ENCODE peak calls at places on chromosome 2, in seven cellular contexts. P, D, F, X, Q, V and Z are unnamed samples.
A peak's percentile ranks its signal among the peaks of the same experiment; 100 is the strongest.

GRCh38 chr2:69022548-69022947 is 9.6 kb downstream of the ANTXR1 start:
- DNase-seq in X (no peak), F (no peak), P (peak; percentile 55), V (no peak), Q (no peak), D (no peak), Z (peak; percentile 45)

GRCh38 chr2:18959952-18960717 is 370.8 kb upstream of the NT5C1B start:
- DNase-seq in V (no peak), P (no peak), F (no peak), X (no peak), Q (no peak), D (no peak), Z (no peak)

GRCh38 chr2:241308267-241308666 is 7.2 kb downstream of the HDLBP start:
- DNase-seq in P (no peak), F (no peak), Q (no peak), D (no peak), V (no peak), X (no peak), Z (no peak)

GRCh38 chr2:23622966-23623665 is 238.1 kb downstream of the KLHL29 start:
- DNase-seq in D (no peak), F (no peak), X (peak; percentile 57), P (no peak), Q (no peak), V (no peak), Z (no peak)

GRCh38 chr2:98912221-98912851 is 23.7 kb downstream of the CRACDL start:
- DNase-seq in Q (peak; percentile 73), F (no peak), D (no peak), V (peak; percentile 66), X (peak; percentile 65), P (peak; percentile 51), Z (no peak)

GRCh38 chr2:118065927-118066326 is 22.3 kb upstream of the INSIG2 start:
- DNase-seq in D (no peak), Q (no peak), P (no peak), V (no peak), X (no peak), F (no peak), Z (no peak)

GRCh38 chr2:157903051-157903625 is 27.0 kb upstream of the ACVR1 start:
- DNase-seq in X (no peak), V (no peak), P (no peak), Q (no peak), D (no peak), F (no peak), Z (no peak)

GRCh38 chr2:108315408-108316193 is 26.9 kb downstream of the SULT1C2 start:
- DNase-seq in P (no peak), F (no peak), Q (no peak), V (no peak), D (no peak), X (no peak), Z (no peak)

GRCh38 chr2:222837643-222838056 is 23.2 kb upstream of the ACSL3 start:
- DNase-seq in V (no peak), F (no peak), Q (no peak), D (no peak), P (peak; percentile 72), X (no peak), Z (no peak)

GRCh38 chr2:148172131-148172753 is 151.4 kb downstream of the MBD5 start:
- DNase-seq in X (no peak), V (no peak), F (no peak), Q (peak; percentile 9), D (no peak), P (no peak), Z (no peak)

GRCh38 chr2:222319576-222320440 is 21.0 kb upstream of the PAX3 start:
- DNase-seq in F (no peak), X (no peak), P (peak; percentile 39), D (no peak), V (no peak), Q (no peak), Z (no peak)

GRCh38 chr2:10235099-10235908 is 67.4 kb upstream of the HPCAL1 start:
- DNase-seq in D (no peak), V (no peak), F (no peak), X (peak; percentile 50), Q (no peak), P (no peak), Z (no peak)

GRCh38 chr2:85972355-85972754 is 83.6 kb upstream of the ST3GAL5 start:
- DNase-seq in X (no peak), F (no peak), D (no peak), P (no peak), Q (no peak), V (no peak), Z (no peak)

GRCh38 chr2:102258386-102259074 is 52.8 kb upstream of the IL1RL1 start:
- DNase-seq in Q (no peak), F (no peak), V (no peak), P (peak; percentile 40), X (no peak), D (no peak), Z (peak; percentile 17)

GRCh38 chr2:66189598-66189997 is 245.3 kb upstream of the MEIS1 start:
- DNase-seq in F (no peak), Q (no peak), D (no peak), P (no peak), X (no peak), V (no peak), Z (no peak)

GRCh38 chr2:9844036-9844483 is 786 bp downstream of the TAF1B start:
- DNase-seq in V (no peak), P (peak; percentile 57), D (no peak), Q (no peak), X (no peak), F (no peak), Z (no peak)

GRCh38 chr2:220533485-220533884 is 906.1 kb downstream of the SLC4A3 start:
- DNase-seq in Q (no peak), X (no peak), P (peak; percentile 68), V (no peak), F (peak; percentile 5), D (no peak), Z (no peak)

GRCh38 chr2:162917626-162918025 is 79.1 kb upstream of the KCNH7 start:
- DNase-seq in X (no peak), D (no peak), Q (no peak), V (no peak), F (no peak), P (no peak), Z (no peak)

GRCh38 chr2:129708221-129708967 is 271.1 kb upstream of the RAB6C start:
- DNase-seq in D (no peak), P (no peak), F (peak; percentile 25), X (no peak), Q (no peak), V (no peak), Z (peak; percentile 82)
- TF ChIP-seq EP300 in D (no peak), P (no peak), F (no peak), X (no peak), Q (no peak), V (no peak), Z (no peak)

GRCh38 chr2:140804682-140805235 is 1326.1 kb downstream of the LRP1B start:
- DNase-seq in F (no peak), V (no peak), P (no peak), Q (no peak), X (no peak), D (no peak), Z (no peak)
- TF ChIP-seq EP300 in F (no peak), V (no peak), P (no peak), Q (no peak), X (no peak), D (no peak), Z (no peak)

DNA sequence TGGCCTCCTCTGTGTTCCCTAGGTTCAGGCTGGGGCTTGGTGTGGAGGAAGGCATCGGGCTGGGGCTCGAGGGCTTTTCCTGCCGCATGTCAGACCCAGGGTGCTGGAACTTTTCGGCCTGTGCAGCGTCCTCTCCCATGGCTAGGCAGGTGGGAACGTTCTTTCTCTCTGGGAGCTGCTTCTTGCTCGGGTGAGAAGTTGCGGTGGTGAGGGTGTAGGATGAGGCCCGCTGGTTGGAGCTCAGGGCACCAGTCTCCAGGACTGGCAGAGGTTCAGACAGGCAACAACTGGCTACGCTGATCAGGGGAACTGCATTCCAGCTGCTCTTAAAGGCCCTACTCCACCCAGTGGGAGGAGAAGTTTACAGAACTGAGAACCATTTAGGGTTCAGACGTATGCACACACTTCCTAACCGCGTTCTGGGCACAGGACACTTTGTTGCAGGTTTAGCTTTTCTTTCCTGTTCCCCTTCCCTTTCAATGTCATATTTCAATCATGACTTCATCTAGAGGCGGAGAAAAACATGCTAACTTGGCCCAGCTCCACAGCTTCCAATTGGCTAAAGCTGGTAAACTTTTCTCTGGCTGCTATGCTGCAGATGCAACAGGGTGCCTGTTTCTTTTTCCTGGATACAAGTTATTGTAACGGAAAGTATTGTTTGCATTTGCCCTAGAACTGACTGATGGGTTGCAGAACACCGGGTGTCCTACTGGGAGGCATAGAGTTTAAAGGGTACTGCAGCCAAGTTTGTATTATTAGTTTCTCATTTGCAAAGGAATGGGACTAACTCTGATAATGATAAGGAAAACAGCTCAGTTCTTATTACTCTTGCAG is at the start of gene CAVIN2:
- DNase-seq in V (peak; percentile 70), D (peak; percentile 50), X (peak; percentile 90), Q (peak; percentile 48), P (peak; percentile 77), F (peak; percentile 17), Z (no peak)
- TF ChIP-seq EP300 in V (no peak), D (no peak), X (no peak), Q (no peak), P (no peak), F (no peak), Z (no peak)

GRCh38 chr2:218399391-218400166 is at the start of gene CTDSP1:
- DNase-seq in Q (peak; percentile 96), D (peak; percentile 98), V (peak; percentile 99), P (peak; percentile 96), F (peak; percentile 63), X (peak; percentile 99), Z (peak; percentile 98)
- TF ChIP-seq EP300 in Q (no peak), D (no peak), V (no peak), P (no peak), F (peak; percentile 66), X (no peak), Z (no peak)

DNA sequence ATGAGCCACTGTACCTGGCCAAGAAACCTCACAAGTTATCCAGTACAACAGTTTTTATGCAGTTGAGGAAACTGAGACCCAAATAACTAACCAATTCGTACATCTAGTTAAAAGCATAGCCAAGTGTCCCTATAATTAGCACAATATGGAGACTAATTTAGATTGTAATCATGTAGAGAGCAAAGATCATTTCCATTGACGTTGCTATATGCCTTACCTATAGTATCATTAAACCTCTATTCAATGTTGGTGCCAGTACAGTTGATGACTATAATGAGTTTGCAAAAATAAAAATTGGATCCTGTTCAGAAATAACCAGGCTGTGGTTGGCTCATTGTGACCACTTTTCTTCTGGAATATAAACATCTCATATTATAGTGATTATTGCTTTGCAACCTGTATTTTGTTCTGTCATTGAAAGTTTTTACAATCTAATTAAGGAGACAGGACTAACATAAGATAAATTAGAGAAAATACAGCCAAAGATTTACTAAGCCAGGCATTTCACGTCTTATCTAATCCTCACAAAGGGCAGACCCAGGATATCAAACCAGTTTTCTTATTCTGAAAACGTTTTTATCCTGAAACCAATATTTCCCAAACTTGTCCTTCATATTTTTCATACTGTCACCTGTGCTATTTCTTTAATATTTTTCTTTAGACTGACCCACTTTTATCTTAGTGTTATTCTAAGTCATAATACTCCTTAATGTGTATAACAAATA is 130.0 kb upstream of the STON1 start:
- DNase-seq in V (no peak), X (no peak), F (no peak), P (no peak), Q (no peak), D (no peak), Z (no peak)
- TF ChIP-seq EP300 in V (no peak), X (no peak), F (no peak), P (no peak), Q (no peak), D (no peak), Z (no peak)

GRCh38 chr2:37231251-37232130 is at the start of the genes CEBPZ and NDUFAF7:
- DNase-seq in V (peak; percentile 91), X (peak; percentile 96), F (peak; percentile 80), Q (peak; percentile 90), D (peak; percentile 94), P (peak; percentile 92), Z (peak; percentile 98)
- TF ChIP-seq EP300 in V (no peak), X (no peak), F (peak; percentile 8), Q (peak; percentile 57), D (no peak), P (no peak), Z (no peak)